ENCODE peak calls at places on chromosomes 1 and 21, in eight cellular contexts. R is neural progenitor cell; D is K562; V is heart right ventricle; Q is CD4-positive, CD25-positive, alpha-beta regulatory T cell; L is CD8-positive, alpha-beta memory T cell; H is H7; F is bronchial epithelial cell. T is an unnamed sample.

GRCh38 chr1:119943216-119943615 is 46.9 kb upstream of the ADAM30 start:
- DNase-seq in R (no peak), D (no peak), V (no peak), Q (no peak), L (no peak), H (no peak), F (no peak), T (no peak)

GRCh38 chr1:209183195-209183594 is 400.3 kb upstream of the CAMK1G start:
- DNase-seq in R (no peak), D (no peak), V (no peak), Q (no peak), L (no peak), H (no peak), F (no peak), T (no peak)

GRCh38 chr1:40630488-40631223 is 34.8 kb downstream of the RIMS3 start:
- DNase-seq in R (peak; percentile 83), D (peak; percentile 71), V (no peak), Q (no peak), L (no peak), H (peak; percentile 87), F (peak; percentile 17), T (peak; percentile 82)

GRCh38 chr1:14441302-14441741 is 157.2 kb upstream of the KAZN start:
- DNase-seq in R (no peak), D (no peak), V (no peak), Q (no peak), L (no peak), H (no peak), F (no peak), T (no peak)

GRCh38 chr21:43767980-43768867 is 7.9 kb downstream of the CSTB start:
- DNase-seq in R (peak; percentile 41), D (peak; percentile 80), V (no peak), Q (no peak), L (no peak), H (peak; percentile 78), F (peak; percentile 89), T (no peak)

GRCh38 chr1:209491031-209491430 is 92.5 kb upstream of the CAMK1G start:
- DNase-seq in R (no peak), D (no peak), V (no peak), Q (no peak), L (no peak), H (no peak), F (no peak), T (no peak)

GRCh38 chr1:90763930-90764329 is 46.8 kb upstream of the BARHL2 start:
- DNase-seq in R (no peak), D (no peak), V (no peak), Q (no peak), L (no peak), H (no peak), F (no peak), T (no peak)

GRCh38 chr1:6888268-6888667 is 103.0 kb downstream of the CAMTA1 start:
- DNase-seq in R (no peak), D (no peak), V (no peak), Q (no peak), L (no peak), H (no peak), F (no peak), T (no peak)

GRCh38 chr1:208161656-208162375 is 82.4 kb downstream of the PLXNA2 start:
- DNase-seq in R (no peak), D (peak; percentile 33), V (no peak), Q (no peak), L (no peak), H (no peak), F (no peak), T (peak; percentile 79)

GRCh38 chr1:44501022-44501910 is 96.2 kb downstream of the RNF220 start:
- DNase-seq in R (peak; percentile 73), D (no peak), V (peak; percentile 11), Q (no peak), L (no peak), H (peak; percentile 81), F (no peak), T (no peak)
- H3K27me3 ChIP-seq in R (peaks cover 100% of the 10 kb centered on the region), D (peaks cover 79% of the 10 kb centered on the region), V (no peaks in the 10 kb centered on the region), Q (no peaks in the 10 kb centered on the region), L (peaks cover 5% of the 10 kb centered on the region), H (peaks cover 19% of the 10 kb centered on the region), F (peaks cover 21% of the 10 kb centered on the region), T (no peaks in the 10 kb centered on the region)

GRCh38 chr1:227942716-227943261 is 4.9 kb downstream of the WNT9A start:
- DNase-seq in R (no peak), D (no peak), V (peak; percentile 3), Q (no peak), L (no peak), H (peak; percentile 38), F (no peak), T (no peak)
- H3K27me3 ChIP-seq in R (peaks cover 8% of the 10 kb centered on the region), D (peaks cover 93% of the 10 kb centered on the region), V (peaks cover 4% of the 10 kb centered on the region), Q (no peaks in the 10 kb centered on the region), L (peaks cover 4% of the 10 kb centered on the region), H (peaks cover 3% of the 10 kb centered on the region), F (no peaks in the 10 kb centered on the region), T (no peaks in the 10 kb centered on the region)

GRCh38 chr1:4485878-4486277 is 168.5 kb upstream of the AJAP1 start:
- DNase-seq in R (no peak), D (no peak), V (no peak), Q (no peak), L (no peak), H (no peak), F (no peak), T (no peak)

GRCh38 chr1:4486408-4487120 is 167.8 kb upstream of the AJAP1 start:
- DNase-seq in R (no peak), D (no peak), V (no peak), Q (no peak), L (no peak), H (no peak), F (no peak), T (no peak)

GRCh38 chr1:4485398-4485797 is 169.0 kb upstream of the AJAP1 start:
- DNase-seq in R (no peak), D (no peak), V (no peak), Q (no peak), L (no peak), H (peak; percentile 69), F (no peak), T (no peak)

GRCh38 chr1:4488018-4488417 is 166.4 kb upstream of the AJAP1 start:
- DNase-seq in R (no peak), D (no peak), V (no peak), Q (no peak), L (no peak), H (no peak), F (no peak), T (no peak)

GRCh38 chr1:4489486-4489885 is 164.9 kb upstream of the AJAP1 start:
- DNase-seq in R (no peak), D (no peak), V (no peak), Q (no peak), L (no peak), H (no peak), F (no peak), T (no peak)
- H3K27me3 ChIP-seq in R (no peaks in the 10 kb centered on the region), D (peaks cover 4% of the 10 kb centered on the region), V (peaks cover 3% of the 10 kb centered on the region), Q (no peaks in the 10 kb centered on the region), L (no peaks in the 10 kb centered on the region), H (no peaks in the 10 kb centered on the region), F (no peaks in the 10 kb centered on the region), T (no peaks in the 10 kb centered on the region)

GRCh38 chr1:54834007-54834541 is 33.0 kb upstream of the TTC22 start:
- DNase-seq in R (no peak), D (no peak), V (no peak), Q (no peak), L (no peak), H (no peak), F (no peak), T (no peak)

GRCh38 chr1:54835131-54835898 is 34.2 kb upstream of the TTC22 start:
- DNase-seq in R (no peak), D (no peak), V (no peak), Q (no peak), L (no peak), H (no peak), F (no peak), T (no peak)

GRCh38 chr1:54835970-54836369 is 34.8 kb upstream of the TTC22 start:
- DNase-seq in R (no peak), D (no peak), V (no peak), Q (no peak), L (no peak), H (no peak), F (no peak), T (no peak)

GRCh38 chr1:54836594-54836993 is 35.5 kb upstream of the TTC22 start:
- DNase-seq in R (no peak), D (no peak), V (no peak), Q (no peak), L (no peak), H (no peak), F (no peak), T (no peak)

DNA sequence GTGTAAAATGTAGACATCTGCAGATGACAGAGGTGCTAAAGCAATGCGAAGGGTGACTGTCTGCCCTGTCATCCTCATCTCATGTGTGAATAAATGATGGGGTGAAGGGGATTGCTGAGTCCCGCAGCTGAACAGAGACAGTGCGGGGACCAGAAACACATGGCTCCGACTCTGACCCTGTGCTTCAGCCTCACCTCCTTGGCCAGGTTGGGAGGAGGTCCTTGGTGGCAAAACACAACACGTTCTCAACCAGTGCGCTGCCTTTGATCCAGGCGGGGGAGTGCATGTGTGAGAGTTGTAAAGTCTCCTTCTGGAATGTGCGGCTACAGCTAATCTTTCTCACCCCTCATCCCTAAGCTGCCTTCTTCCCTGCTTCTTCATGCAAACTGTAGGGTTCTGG is 32.0 kb upstream of the TTC22 start:
- DNase-seq in R (no peak), D (no peak), V (no peak), Q (no peak), L (no peak), H (no peak), F (no peak), T (no peak)
- H3K27me3 ChIP-seq in R (no peaks in the 10 kb centered on the region), D (peaks cover 35% of the 10 kb centered on the region), V (no peaks in the 10 kb centered on the region), Q (no peaks in the 10 kb centered on the region), L (no peaks in the 10 kb centered on the region), H (no peaks in the 10 kb centered on the region), F (peaks cover 4% of the 10 kb centered on the region), T (no peaks in the 10 kb centered on the region)

T was measured in WERI-Rb-1.